ENCODE peak calls at places on chromosome 5, in ten cellular contexts. One of them, this sample, is unnamed.

GRCh38 chr5:139569276-139569955 is 8.3 kb downstream of the UBE2D2 start:
- DNase-seq in activated CD4-positive, alpha-beta T cell treated with anti-CD3 and anti-CD28 coated beads, Interleukin-2, amount 50 U/mL, for 48 hours: no peak
- DNase-seq in amygdala: no peak
- DNase-seq in GM04504: no peak
- DNase-seq in GOT3: no peak
- DNase-seq in Kasumi-1: no peak
- DNase-seq in WERI-Rb-1: no peak
- DNase-seq in SW 1271: no peak
- DNase-seq in GM03348: peak
- DNase-seq in stimulated activated CD8-positive, alpha-beta memory T cell treated with anti-CD3 and anti-CD28 coated beads, Interleukin-2, amount 100 ng/mL, for 1 hour: no peak
- DNase-seq in this sample: no peak

GRCh38 chr5:55177078-55177477 is 4.1 kb upstream of the CDC20B start:
- DNase-seq in activated CD4-positive, alpha-beta T cell treated with anti-CD3 and anti-CD28 coated beads, Interleukin-2, amount 50 U/mL, for 48 hours: no peak
- DNase-seq in amygdala: no peak
- DNase-seq in GM04504: no peak
- DNase-seq in GOT3: no peak
- DNase-seq in Kasumi-1: no peak
- DNase-seq in WERI-Rb-1: no peak
- DNase-seq in SW 1271: no peak
- DNase-seq in GM03348: no peak
- DNase-seq in stimulated activated CD8-positive, alpha-beta memory T cell treated with anti-CD3 and anti-CD28 coated beads, Interleukin-2, amount 100 ng/mL, for 1 hour: no peak
- DNase-seq in this sample: no peak

GRCh38 chr5:110386782-110387181 is 339.7 kb downstream of the TMEM232 start:
- DNase-seq in activated CD4-positive, alpha-beta T cell treated with anti-CD3 and anti-CD28 coated beads, Interleukin-2, amount 50 U/mL, for 48 hours: no peak
- DNase-seq in amygdala: no peak
- DNase-seq in GM04504: no peak
- DNase-seq in GOT3: no peak
- DNase-seq in Kasumi-1: no peak
- DNase-seq in WERI-Rb-1: peak
- DNase-seq in SW 1271: peak
- DNase-seq in GM03348: peak
- DNase-seq in stimulated activated CD8-positive, alpha-beta memory T cell treated with anti-CD3 and anti-CD28 coated beads, Interleukin-2, amount 100 ng/mL, for 1 hour: no peak
- DNase-seq in this sample: peak

GRCh38 chr5:149435660-149436059 is 56.6 kb upstream of the IL17B start:
- DNase-seq in activated CD4-positive, alpha-beta T cell treated with anti-CD3 and anti-CD28 coated beads, Interleukin-2, amount 50 U/mL, for 48 hours: no peak
- DNase-seq in amygdala: no peak
- DNase-seq in GM04504: no peak
- DNase-seq in GOT3: no peak
- DNase-seq in Kasumi-1: no peak
- DNase-seq in WERI-Rb-1: no peak
- DNase-seq in SW 1271: no peak
- DNase-seq in GM03348: no peak
- DNase-seq in stimulated activated CD8-positive, alpha-beta memory T cell treated with anti-CD3 and anti-CD28 coated beads, Interleukin-2, amount 100 ng/mL, for 1 hour: no peak
- DNase-seq in this sample: no peak

GRCh38 chr5:156380846-156381245 is 53.9 kb downstream of the SGCD start:
- DNase-seq in activated CD4-positive, alpha-beta T cell treated with anti-CD3 and anti-CD28 coated beads, Interleukin-2, amount 50 U/mL, for 48 hours: no peak
- DNase-seq in amygdala: no peak
- DNase-seq in GM04504: peak
- DNase-seq in GOT3: no peak
- DNase-seq in Kasumi-1: no peak
- DNase-seq in WERI-Rb-1: no peak
- DNase-seq in SW 1271: no peak
- DNase-seq in GM03348: peak
- DNase-seq in stimulated activated CD8-positive, alpha-beta memory T cell treated with anti-CD3 and anti-CD28 coated beads, Interleukin-2, amount 100 ng/mL, for 1 hour: no peak
- DNase-seq in this sample: peak

GRCh38 chr5:180172447-180173197 is 36.4 kb downstream of the RASGEF1C start:
- DNase-seq in activated CD4-positive, alpha-beta T cell treated with anti-CD3 and anti-CD28 coated beads, Interleukin-2, amount 50 U/mL, for 48 hours: no peak
- DNase-seq in amygdala: peak
- DNase-seq in GM04504: no peak
- DNase-seq in GOT3: no peak
- DNase-seq in Kasumi-1: no peak
- DNase-seq in WERI-Rb-1: no peak
- DNase-seq in SW 1271: no peak
- DNase-seq in GM03348: no peak
- DNase-seq in stimulated activated CD8-positive, alpha-beta memory T cell treated with anti-CD3 and anti-CD28 coated beads, Interleukin-2, amount 100 ng/mL, for 1 hour: no peak
- DNase-seq in this sample: no peak

GRCh38 chr5:110063640-110064592 is 374.2 kb downstream of the MAN2A1 start:
- DNase-seq in activated CD4-positive, alpha-beta T cell treated with anti-CD3 and anti-CD28 coated beads, Interleukin-2, amount 50 U/mL, for 48 hours: no peak
- DNase-seq in amygdala: no peak
- DNase-seq in GM04504: no peak
- DNase-seq in GOT3: no peak
- DNase-seq in Kasumi-1: peak
- DNase-seq in WERI-Rb-1: no peak
- DNase-seq in SW 1271: no peak
- DNase-seq in GM03348: peak
- DNase-seq in stimulated activated CD8-positive, alpha-beta memory T cell treated with anti-CD3 and anti-CD28 coated beads, Interleukin-2, amount 100 ng/mL, for 1 hour: no peak
- DNase-seq in this sample: peak

GRCh38 chr5:177447066-177447610 is 524 bp downstream of the PRR7 start:
- DNase-seq in activated CD4-positive, alpha-beta T cell treated with anti-CD3 and anti-CD28 coated beads, Interleukin-2, amount 50 U/mL, for 48 hours: peak
- DNase-seq in amygdala: peak
- DNase-seq in GM04504: no peak
- DNase-seq in GOT3: peak
- DNase-seq in Kasumi-1: peak
- DNase-seq in WERI-Rb-1: peak
- DNase-seq in SW 1271: peak
- DNase-seq in GM03348: peak
- DNase-seq in stimulated activated CD8-positive, alpha-beta memory T cell treated with anti-CD3 and anti-CD28 coated beads, Interleukin-2, amount 100 ng/mL, for 1 hour: peak
- DNase-seq in this sample: peak

GRCh38 chr5:113520429-113520828 is 6.9 kb downstream of the YTHDC2 start:
- DNase-seq in activated CD4-positive, alpha-beta T cell treated with anti-CD3 and anti-CD28 coated beads, Interleukin-2, amount 50 U/mL, for 48 hours: peak
- DNase-seq in amygdala: no peak
- DNase-seq in GM04504: peak
- DNase-seq in GOT3: no peak
- DNase-seq in Kasumi-1: no peak
- DNase-seq in WERI-Rb-1: no peak
- DNase-seq in SW 1271: no peak
- DNase-seq in GM03348: peak
- DNase-seq in stimulated activated CD8-positive, alpha-beta memory T cell treated with anti-CD3 and anti-CD28 coated beads, Interleukin-2, amount 100 ng/mL, for 1 hour: no peak
- DNase-seq in this sample: no peak

GRCh38 chr5:135831439-135832262 is 2.8 kb upstream of the SLC25A48 start:
- DNase-seq in activated CD4-positive, alpha-beta T cell treated with anti-CD3 and anti-CD28 coated beads, Interleukin-2, amount 50 U/mL, for 48 hours: no peak
- DNase-seq in amygdala: no peak
- DNase-seq in GM04504: no peak
- DNase-seq in GOT3: no peak
- DNase-seq in Kasumi-1: no peak
- DNase-seq in WERI-Rb-1: no peak
- DNase-seq in SW 1271: no peak
- DNase-seq in GM03348: peak
- DNase-seq in stimulated activated CD8-positive, alpha-beta memory T cell treated with anti-CD3 and anti-CD28 coated beads, Interleukin-2, amount 100 ng/mL, for 1 hour: no peak
- DNase-seq in this sample: no peak

GRCh38 chr5:66596791-66597757 is 881 bp downstream of the MAST4 start:
- DNase-seq in activated CD4-positive, alpha-beta T cell treated with anti-CD3 and anti-CD28 coated beads, Interleukin-2, amount 50 U/mL, for 48 hours: peak
- DNase-seq in amygdala: peak
- DNase-seq in GM04504: no peak
- DNase-seq in GOT3: no peak
- DNase-seq in Kasumi-1: peak
- DNase-seq in WERI-Rb-1: peak
- DNase-seq in SW 1271: no peak
- DNase-seq in GM03348: peak
- DNase-seq in stimulated activated CD8-positive, alpha-beta memory T cell treated with anti-CD3 and anti-CD28 coated beads, Interleukin-2, amount 100 ng/mL, for 1 hour: no peak
- DNase-seq in this sample: peak

GRCh38 chr5:32720295-32720694 is 9.2 kb downstream of the NPR3 start:
- DNase-seq in activated CD4-positive, alpha-beta T cell treated with anti-CD3 and anti-CD28 coated beads, Interleukin-2, amount 50 U/mL, for 48 hours: no peak
- DNase-seq in amygdala: no peak
- DNase-seq in GM04504: no peak
- DNase-seq in GOT3: no peak
- DNase-seq in Kasumi-1: no peak
- DNase-seq in WERI-Rb-1: no peak
- DNase-seq in SW 1271: no peak
- DNase-seq in GM03348: no peak
- DNase-seq in stimulated activated CD8-positive, alpha-beta memory T cell treated with anti-CD3 and anti-CD28 coated beads, Interleukin-2, amount 100 ng/mL, for 1 hour: no peak
- DNase-seq in this sample: no peak

GRCh38 chr5:139378101-139378825 is 4.8 kb downstream of the SLC23A1 start:
- DNase-seq in activated CD4-positive, alpha-beta T cell treated with anti-CD3 and anti-CD28 coated beads, Interleukin-2, amount 50 U/mL, for 48 hours: no peak
- DNase-seq in amygdala: no peak
- DNase-seq in GM04504: no peak
- DNase-seq in GOT3: no peak
- DNase-seq in Kasumi-1: no peak
- DNase-seq in WERI-Rb-1: no peak
- DNase-seq in SW 1271: no peak
- DNase-seq in GM03348: no peak
- DNase-seq in stimulated activated CD8-positive, alpha-beta memory T cell treated with anti-CD3 and anti-CD28 coated beads, Interleukin-2, amount 100 ng/mL, for 1 hour: no peak
- DNase-seq in this sample: no peak